ENCODE peak calls at places on chromosome 1, in ten cellular contexts. S is vagina, G is GM12892, M is prostate gland, A is HCT116, X is HepG2, K is GM12891, C is breast epithelium, U is spleen, O is GM23338. B is an unnamed sample.

GRCh38 chr1:223739366-223740057 is 27.2 kb downstream of the CAPN2 start:
- DNase-seq in S (no peak), G (no peak), M (peak; percentile 46), A (no peak), X (no peak), K (no peak), C (no peak), U (no peak), O (no peak), B (no peak)

GRCh38 chr1:57329932-57330331 is 93.9 kb downstream of the DAB1 start:
- DNase-seq in S (no peak), G (no peak), M (no peak), A (no peak), X (no peak), K (no peak), C (no peak), U (no peak), O (no peak), B (no peak)

GRCh38 chr1:225965231-225965630 is 24.2 kb upstream of the LEFTY2 start:
- DNase-seq in S (no peak), G (no peak), M (no peak), A (no peak), X (no peak), K (no peak), C (no peak), U (peak; percentile 20), O (no peak), B (no peak)

GRCh38 chr1:218705911-218706893 is 361.1 kb downstream of the TGFB2 start:
- DNase-seq in S (no peak), G (no peak), M (no peak), A (peak; percentile 93), X (peak; percentile 72), K (no peak), C (no peak), U (no peak), O (no peak), B (no peak)

GRCh38 chr1:99004270-99005141 is at the start of gene PLPPR5:
- DNase-seq in S (no peak), G (peak; percentile 5), M (no peak), A (no peak), X (no peak), K (peak; percentile 9), C (no peak), U (peak; percentile 75), O (peak; percentile 69), B (no peak)

GRCh38 chr1:89822109-89822962 is 1.5 kb downstream of the LRRC8D start:
- DNase-seq in S (no peak), G (no peak), M (no peak), A (no peak), X (no peak), K (no peak), C (no peak), U (peak; percentile 81), O (peak; percentile 77), B (no peak)

GRCh38 chr1:24606621-24607020 is 36.5 kb upstream of the SRRM1 start:
- DNase-seq in S (no peak), G (no peak), M (no peak), A (no peak), X (no peak), K (no peak), C (no peak), U (no peak), O (no peak), B (no peak)

GRCh38 chr1:211613108-211613947 is 34.4 kb upstream of the SLC30A1 start:
- DNase-seq in S (peak; percentile 94), G (no peak), M (peak; percentile 50), A (no peak), X (peak; percentile 55), K (no peak), C (no peak), U (peak; percentile 89), O (peak; percentile 7), B (peak; percentile 95)

GRCh38 chr1:29944253-29944652 is 707.9 kb downstream of the PTPRU start:
- DNase-seq in S (no peak), G (no peak), M (no peak), A (no peak), X (no peak), K (no peak), C (no peak), U (no peak), O (no peak), B (no peak)

GRCh38 chr1:245458234-245458633 is 303.4 kb downstream of the KIF26B start:
- DNase-seq in S (no peak), G (no peak), M (no peak), A (no peak), X (no peak), K (no peak), C (no peak), U (no peak), O (no peak), B (no peak)

GRCh38 chr1:209404577-209404976 is 178.9 kb upstream of the CAMK1G start:
- DNase-seq in S (no peak), G (no peak), M (no peak), A (no peak), X (no peak), K (no peak), C (no peak), U (no peak), O (no peak), B (no peak)

DNA sequence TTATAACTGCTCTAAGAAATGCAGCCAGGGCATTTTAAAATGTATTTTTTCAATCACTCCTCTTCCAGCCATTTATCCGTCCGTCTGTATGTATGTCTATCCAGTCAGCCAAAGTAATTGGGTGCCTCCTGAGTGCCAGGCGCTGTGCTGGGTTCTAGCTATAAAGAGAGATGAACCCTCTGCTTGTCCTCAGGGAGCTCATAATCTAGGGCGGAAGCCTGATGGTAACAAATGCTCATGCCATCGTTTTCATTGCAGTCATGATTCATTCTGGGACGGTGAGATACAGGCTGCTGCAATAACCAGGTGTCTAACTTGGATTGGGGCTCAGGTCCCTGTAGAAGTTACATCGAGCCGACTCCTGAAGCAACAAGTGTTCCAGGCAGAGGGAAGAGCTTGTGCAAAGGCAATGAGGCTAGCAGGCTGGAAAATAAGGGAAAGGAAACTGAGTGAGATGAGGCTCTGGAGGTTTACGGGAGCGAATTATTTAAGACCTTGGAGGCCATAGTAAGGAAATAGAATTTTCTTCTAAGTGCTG is 11.6 kb downstream of the IFI6 start:
- DNase-seq in S (no peak), G (no peak), M (no peak), A (no peak), X (no peak), K (no peak), C (no peak), U (no peak), O (no peak), B (no peak)
- TF ChIP-seq POLR2AphosphoS5 in S (no peak), G (no peak), M (no peak), A (no peak), X (no peak), K (no peak), C (no peak), U (no peak), O (no peak), B (no peak)

GRCh38 chr1:21331752-21332480 is 41.7 kb upstream of the ECE1 start:
- DNase-seq in S (no peak), G (no peak), M (peak; percentile 63), A (no peak), X (no peak), K (no peak), C (no peak), U (no peak), O (no peak), B (peak; percentile 69)
- TF ChIP-seq POLR2AphosphoS5 in S (peak; percentile 72), G (no peak), M (peak; percentile 89), A (no peak), X (no peak), K (no peak), C (no peak), U (peak; percentile 28), O (no peak), B (no peak)

GRCh38 chr1:53532912-53533311 is 73.7 kb downstream of the DMRTB1 start:
- DNase-seq in S (no peak), G (no peak), M (no peak), A (no peak), X (no peak), K (no peak), C (no peak), U (no peak), O (no peak), B (no peak)
- TF ChIP-seq POLR2AphosphoS5 in S (no peak), G (no peak), M (no peak), A (no peak), X (no peak), K (no peak), C (no peak), U (no peak), O (no peak), B (no peak)

GRCh38 chr1:54950361-54951163 is 29.9 kb upstream of the TMEM61 start:
- DNase-seq in S (no peak), G (no peak), M (peak; percentile 75), A (peak; percentile 60), X (peak; percentile 84), K (peak; percentile 23), C (peak; percentile 76), U (peak; percentile 76), O (peak; percentile 91), B (peak; percentile 70)

GRCh38 chr1:54952950-54953718 is 27.3 kb upstream of the TMEM61 start:
- DNase-seq in S (no peak), G (no peak), M (no peak), A (no peak), X (peak; percentile 39), K (no peak), C (no peak), U (no peak), O (no peak), B (no peak)

GRCh38 chr1:54951810-54952226 is 28.6 kb upstream of the TMEM61 start:
- DNase-seq in S (no peak), G (no peak), M (no peak), A (no peak), X (no peak), K (no peak), C (no peak), U (no peak), O (no peak), B (no peak)

GRCh38 chr1:54947540-54947939 is 32.9 kb upstream of the TMEM61 start:
- DNase-seq in S (no peak), G (no peak), M (no peak), A (no peak), X (no peak), K (no peak), C (no peak), U (no peak), O (no peak), B (no peak)

GRCh38 chr1:54949971-54950360 is 30.5 kb upstream of the TMEM61 start:
- DNase-seq in S (no peak), G (no peak), M (no peak), A (no peak), X (no peak), K (no peak), C (no peak), U (no peak), O (no peak), B (no peak)
- TF ChIP-seq POLR2AphosphoS5 in S (no peak), G (no peak), M (no peak), A (no peak), X (no peak), K (no peak), C (no peak), U (no peak), O (no peak), B (no peak)

GRCh38 chr1:184146202-184146601 is 94.7 kb downstream of the TSEN15 start:
- DNase-seq in S (no peak), G (no peak), M (no peak), A (no peak), X (no peak), K (no peak), C (no peak), U (no peak), O (no peak), B (no peak)
- TF ChIP-seq POLR2AphosphoS5 in S (no peak), G (no peak), M (no peak), A (no peak), X (no peak), K (no peak), C (no peak), U (no peak), O (no peak), B (no peak)

B was measured in HL-60.